ENCODE peak calls at places on chromosomes 11 and 22, in ten cellular contexts. V, R, U, G, B, E, M, C, J and I are unnamed samples.
A peak's percentile ranks its signal among the peaks of the same experiment; 100 is the strongest.

GRCh38 chr11:125328181-125328580 is 163.6 kb downstream of the PKNOX2 start:
- DNase-seq in V (no peak), R (no peak), U (no peak), G (no peak), B (no peak), E (no peak), M (no peak), C (no peak), J (no peak), I (no peak)

GRCh38 chr22:36913431-36914382 is at the start of gene CSF2RB:
- DNase-seq in V (peak; percentile 43), R (no peak), U (no peak), G (peak; percentile 74), B (no peak), E (no peak), M (peak; percentile 48), C (peak; percentile 63), J (peak; percentile 91), I (no peak)

GRCh38 chr22:46450931-46451660 is 86.3 kb downstream of the CELSR1 start:
- DNase-seq in V (no peak), R (no peak), U (no peak), G (peak; percentile 14), B (no peak), E (no peak), M (no peak), C (no peak), J (no peak), I (no peak)

GRCh38 chr22:26259510-26259909 is 90.2 kb downstream of the SEZ6L start:
- DNase-seq in V (no peak), R (peak; percentile 13), U (peak; percentile 59), G (no peak), B (no peak), E (no peak), M (no peak), C (peak; percentile 2), J (peak; percentile 24), I (peak; percentile 1)

GRCh38 chr11:2689551-2690260 is 10.1 kb downstream of the KCNQ1OT1 start:
- DNase-seq in V (no peak), R (no peak), U (no peak), G (peak; percentile 30), B (no peak), E (peak; percentile 20), M (no peak), C (no peak), J (no peak), I (peak; percentile 45)

GRCh38 chr22:30301995-30302809 is 12.9 kb upstream of the CASTOR1 start:
- DNase-seq in V (no peak), R (peak; percentile 86), U (no peak), G (peak; percentile 74), B (no peak), E (peak; percentile 65), M (peak; percentile 43), C (peak; percentile 67), J (peak; percentile 92), I (peak; percentile 34)

GRCh38 chr11:7890417-7891179 is 40.5 kb downstream of the OR10A6 start:
- DNase-seq in V (no peak), R (no peak), U (no peak), G (no peak), B (no peak), E (no peak), M (no peak), C (no peak), J (no peak), I (no peak)

GRCh38 chr11:12403122-12403994 is 26.0 kb downstream of the PARVA start:
- DNase-seq in V (no peak), R (no peak), U (no peak), G (no peak), B (no peak), E (no peak), M (no peak), C (no peak), J (no peak), I (no peak)

GRCh38 chr11:126492331-126492730 is 136.8 kb downstream of the ST3GAL4 start:
- DNase-seq in V (no peak), R (no peak), U (no peak), G (no peak), B (no peak), E (no peak), M (no peak), C (no peak), J (no peak), I (no peak)

GRCh38 chr11:47393163-47394049 is 15.0 kb upstream of the SLC39A13 start:
- DNase-seq in V (no peak), R (peak; percentile 43), U (no peak), G (peak; percentile 69), B (no peak), E (peak; percentile 72), M (no peak), C (peak; percentile 67), J (peak; percentile 86), I (no peak)

GRCh38 chr11:83336993-83337392 is 50.8 kb upstream of the CCDC90B start:
- DNase-seq in V (no peak), R (no peak), U (no peak), G (no peak), B (no peak), E (no peak), M (no peak), C (no peak), J (no peak), I (no peak)

GRCh38 chr11:10317281-10317755 is 12.4 kb downstream of the ADM start:
- DNase-seq in V (no peak), R (no peak), U (peak; percentile 65), G (no peak), B (no peak), E (no peak), M (no peak), C (no peak), J (no peak), I (no peak)

GRCh38 chr11:97739892-97740782 is 1280.6 kb upstream of the CNTN5 start:
- DNase-seq in V (no peak), R (peak; percentile 14), U (no peak), G (no peak), B (no peak), E (no peak), M (no peak), C (no peak), J (peak; percentile 54), I (no peak)

GRCh38 chr11:66100272-66101037 is 30.4 kb downstream of the PACS1 start:
- DNase-seq in V (peak; percentile 82), R (peak; percentile 19), U (no peak), G (peak; percentile 81), B (peak; percentile 26), E (peak; percentile 74), M (no peak), C (peak; percentile 93), J (peak; percentile 37), I (peak; percentile 75)

GRCh38 chr11:102010776-102011500 is 36.3 kb upstream of the CFAP300 start:
- DNase-seq in V (no peak), R (peak; percentile 91), U (peak; percentile 32), G (peak; percentile 71), B (no peak), E (no peak), M (no peak), C (peak; percentile 10), J (no peak), I (peak; percentile 86)

GRCh38 chr11:48093323-48093722 is 113.0 kb downstream of the PTPRJ start:
- DNase-seq in V (no peak), R (no peak), U (no peak), G (no peak), B (no peak), E (no peak), M (no peak), C (no peak), J (no peak), I (peak; percentile 77)

GRCh38 chr22:30132290-30132996 is 52.2 kb downstream of the HORMAD2 start:
- DNase-seq in V (no peak), R (no peak), U (no peak), G (no peak), B (no peak), E (no peak), M (no peak), C (no peak), J (no peak), I (no peak)

GRCh38 chr11:22479133-22479690 is 141.0 kb downstream of the SLC17A6 start:
- DNase-seq in V (no peak), R (no peak), U (no peak), G (no peak), B (no peak), E (no peak), M (no peak), C (peak; percentile 39), J (no peak), I (no peak)

GRCh38 chr11:76680517-76681425 is 10.2 kb upstream of the LRRC32 start:
- DNase-seq in V (peak; percentile 65), R (peak; percentile 64), U (peak; percentile 76), G (no peak), B (peak; percentile 51), E (no peak), M (peak; percentile 89), C (peak; percentile 67), J (peak; percentile 34), I (peak; percentile 62)

GRCh38 chr11:1640076-1640946 is 10.7 kb downstream of the KRTAP5-5 start:
- DNase-seq in V (no peak), R (peak; percentile 34), U (peak; percentile 48), G (no peak), B (peak; percentile 9), E (peak; percentile 68), M (no peak), C (peak; percentile 20), J (no peak), I (peak; percentile 46)

GRCh38 chr11:1501421-1502167 is 15.0 kb upstream of the MOB2 start:
- DNase-seq in V (no peak), R (no peak), U (no peak), G (peak; percentile 28), B (no peak), E (peak; percentile 49), M (no peak), C (no peak), J (no peak), I (no peak)

GRCh38 chr11:47179655-47179991 is 2.9 kb upstream of the ARFGAP2 start:
- DNase-seq in V (no peak), R (no peak), U (peak; percentile 32), G (no peak), B (peak; percentile 28), E (peak; percentile 45), M (no peak), C (no peak), J (peak; percentile 49), I (peak; percentile 52)

GRCh38 chr11:19846654-19847330 is 134.2 kb downstream of the NAV2 start:
- DNase-seq in V (no peak), R (no peak), U (no peak), G (no peak), B (no peak), E (no peak), M (no peak), C (no peak), J (no peak), I (no peak)

GRCh38 chr22:49259870-49260615 is 567.6 kb downstream of the BRD1 start:
- DNase-seq in V (no peak), R (no peak), U (no peak), G (no peak), B (no peak), E (no peak), M (no peak), C (no peak), J (no peak), I (no peak)

GRCh38 chr11:2549080-2549479 is 104.3 kb downstream of the KCNQ1 start:
- DNase-seq in V (no peak), R (no peak), U (no peak), G (peak; percentile 31), B (no peak), E (peak; percentile 41), M (no peak), C (no peak), J (no peak), I (no peak)